ENCODE peak calls at places on chromosomes 3 and 15, in seven cellular contexts. One of them, this sample, is unnamed.

GRCh38 chr15:84621358-84621979 is 20.7 kb downstream of the ZSCAN2 start:
- DNase-seq in HepG2: no peak
- DNase-seq in IMR-90: no peak
- DNase-seq in K562: no peak
- DNase-seq in GM12878: no peak
- DNase-seq in HCT116: no peak
- DNase-seq in H1: no peak
- DNase-seq in this sample: no peak

GRCh38 chr3:96960661-96961330 is 146.4 kb downstream of the EPHA6 start:
- DNase-seq in H1: no peak
- DNase-seq in HCT116: no peak
- DNase-seq in K562: no peak
- DNase-seq in HepG2: no peak
- DNase-seq in GM12878: no peak
- DNase-seq in IMR-90: no peak
- DNase-seq in this sample: no peak

GRCh38 chr3:157355276-157355675 is 81.4 kb upstream of the PTX3 start:
- DNase-seq in IMR-90: no peak
- DNase-seq in HepG2: no peak
- DNase-seq in H1: no peak
- DNase-seq in K562: no peak
- DNase-seq in HCT116: no peak
- DNase-seq in GM12878: no peak
- DNase-seq in this sample: no peak

GRCh38 chr15:65824031-65824743 is 32.1 kb upstream of the DENND4A start:
- DNase-seq in HCT116: peak; percentile 58
- DNase-seq in GM12878: no peak
- DNase-seq in H1: peak; percentile 70
- DNase-seq in K562: peak; percentile 52
- DNase-seq in IMR-90: peak; percentile 70
- DNase-seq in HepG2: peak; percentile 81
- DNase-seq in this sample: peak; percentile 85

GRCh38 chr3:139710212-139710611 is 32.4 kb upstream of the NMNAT3 start:
- DNase-seq in HepG2: peak; percentile 59
- DNase-seq in GM12878: no peak
- DNase-seq in HCT116: no peak
- DNase-seq in H1: no peak
- DNase-seq in IMR-90: no peak
- DNase-seq in K562: no peak
- DNase-seq in this sample: no peak

GRCh38 chr15:43969802-43970375 is 143.1 kb downstream of the WDR76 start:
- DNase-seq in GM12878: no peak
- DNase-seq in H1: no peak
- DNase-seq in IMR-90: no peak
- DNase-seq in HepG2: no peak
- DNase-seq in K562: no peak
- DNase-seq in HCT116: no peak
- DNase-seq in this sample: no peak

GRCh38 chr3:126394179-126394976 is at the start of gene CFAP100:
- DNase-seq in K562: no peak
- DNase-seq in H1: peak; percentile 85
- DNase-seq in GM12878: no peak
- DNase-seq in IMR-90: peak; percentile 15
- DNase-seq in HepG2: no peak
- DNase-seq in HCT116: no peak
- DNase-seq in this sample: peak; percentile 13

GRCh38 chr3:10692039-10692438 is 124.0 kb upstream of the SLC6A11 start:
- DNase-seq in H1: no peak
- DNase-seq in HepG2: no peak
- DNase-seq in IMR-90: no peak
- DNase-seq in K562: no peak
- DNase-seq in GM12878: no peak
- DNase-seq in HCT116: no peak
- DNase-seq in this sample: no peak

GRCh38 chr3:39405687-39406367 is 693 bp upstream of the RPSA start:
- DNase-seq in IMR-90: no peak
- DNase-seq in H1: no peak
- DNase-seq in GM12878: no peak
- DNase-seq in HepG2: no peak
- DNase-seq in HCT116: no peak
- DNase-seq in K562: no peak
- DNase-seq in this sample: no peak

GRCh38 chr15:66359740-66360139 is 3.3 kb upstream of the TIPIN start:
- DNase-seq in HepG2: peak; percentile 70
- DNase-seq in H1: no peak
- DNase-seq in K562: no peak
- DNase-seq in IMR-90: no peak
- DNase-seq in HCT116: peak; percentile 43
- DNase-seq in GM12878: peak; percentile 24
- DNase-seq in this sample: no peak

GRCh38 chr3:150314248-150315027 is 93.7 kb upstream of the TSC22D2 start:
- DNase-seq in K562: no peak
- DNase-seq in HepG2: no peak
- DNase-seq in HCT116: no peak
- DNase-seq in GM12878: no peak
- DNase-seq in H1: no peak
- DNase-seq in IMR-90: no peak
- DNase-seq in this sample: peak; percentile 17

GRCh38 chr3:183809209-183809608 is 16.2 kb downstream of the MAP6D1 start:
- DNase-seq in HCT116: no peak
- DNase-seq in GM12878: no peak
- DNase-seq in HepG2: no peak
- DNase-seq in K562: no peak
- DNase-seq in IMR-90: no peak
- DNase-seq in H1: no peak
- DNase-seq in this sample: no peak

GRCh38 chr3:100893590-100893989 is 99.6 kb downstream of the ABI3BP start:
- DNase-seq in HepG2: peak; percentile 3
- DNase-seq in GM12878: no peak
- DNase-seq in H1: peak; percentile 53
- DNase-seq in K562: no peak
- DNase-seq in HCT116: no peak
- DNase-seq in IMR-90: peak; percentile 66
- DNase-seq in this sample: peak; percentile 74

GRCh38 chr3:195087321-195087720 is 183.6 kb downstream of the XXYLT1 start:
- DNase-seq in GM12878: no peak
- DNase-seq in HepG2: no peak
- DNase-seq in K562: no peak
- DNase-seq in HCT116: no peak
- DNase-seq in IMR-90: no peak
- DNase-seq in H1: no peak
- DNase-seq in this sample: no peak

GRCh38 chr3:49703443-49703927 is 14.1 kb downstream of the RNF123 start:
- DNase-seq in GM12878: no peak
- DNase-seq in H1: peak; percentile 76
- DNase-seq in K562: peak; percentile 60
- DNase-seq in IMR-90: peak; percentile 62
- DNase-seq in HepG2: peak; percentile 60
- DNase-seq in HCT116: peak; percentile 22
- DNase-seq in this sample: peak; percentile 59

GRCh38 chr15:74995779-74996765 is 709 bp downstream of the SCAMP5 start:
- DNase-seq in HepG2: peak; percentile 50
- DNase-seq in HCT116: no peak
- DNase-seq in H1: peak; percentile 71
- DNase-seq in IMR-90: no peak
- DNase-seq in GM12878: no peak
- DNase-seq in K562: no peak
- DNase-seq in this sample: no peak

GRCh38 chr15:23035964-23036566 is 3.3 kb downstream of the TUBGCP5 start:
- DNase-seq in H1: peak; percentile 86
- DNase-seq in K562: peak; percentile 68
- DNase-seq in IMR-90: peak; percentile 46
- DNase-seq in GM12878: no peak
- DNase-seq in HCT116: peak; percentile 54
- DNase-seq in HepG2: peak; percentile 62
- DNase-seq in this sample: peak; percentile 46

GRCh38 chr3:9915252-9916141 is 1.4 kb upstream of the IL17RC start:
- DNase-seq in IMR-90: peak; percentile 52
- DNase-seq in HCT116: no peak
- DNase-seq in H1: peak; percentile 81
- DNase-seq in GM12878: no peak
- DNase-seq in HepG2: peak; percentile 36
- DNase-seq in K562: no peak
- DNase-seq in this sample: peak; percentile 50

GRCh38 chr15:70339551-70340517 is 242.1 kb upstream of the TLE3 start:
- DNase-seq in HepG2: no peak
- DNase-seq in GM12878: no peak
- DNase-seq in HCT116: no peak
- DNase-seq in H1: peak; percentile 28
- DNase-seq in K562: no peak
- DNase-seq in IMR-90: peak; percentile 22
- DNase-seq in this sample: peak; percentile 27

GRCh38 chr15:88448991-88449461 is 18.2 kb downstream of the MRPL46 start:
- DNase-seq in H1: peak; percentile 19
- DNase-seq in HCT116: no peak
- DNase-seq in IMR-90: no peak
- DNase-seq in HepG2: no peak
- DNase-seq in K562: no peak
- DNase-seq in GM12878: no peak
- DNase-seq in this sample: no peak

GRCh38 chr15:26631894-26632293 is 141.0 kb downstream of the GABRB3 start:
- DNase-seq in K562: no peak
- DNase-seq in H1: no peak
- DNase-seq in HCT116: no peak
- DNase-seq in GM12878: no peak
- DNase-seq in HepG2: no peak
- DNase-seq in IMR-90: no peak
- DNase-seq in this sample: no peak

GRCh38 chr15:26628071-26628470 is 144.8 kb downstream of the GABRB3 start:
- DNase-seq in IMR-90: no peak
- DNase-seq in GM12878: no peak
- DNase-seq in H1: no peak
- DNase-seq in HCT116: no peak
- DNase-seq in K562: peak; percentile 15
- DNase-seq in HepG2: no peak
- DNase-seq in this sample: no peak

GRCh38 chr15:26630857-26631256 is 142.0 kb downstream of the GABRB3 start:
- DNase-seq in K562: no peak
- DNase-seq in HepG2: no peak
- DNase-seq in H1: no peak
- DNase-seq in IMR-90: no peak
- DNase-seq in HCT116: no peak
- DNase-seq in GM12878: no peak
- DNase-seq in this sample: no peak

GRCh38 chr15:26632500-26632899 is 140.4 kb downstream of the GABRB3 start:
- DNase-seq in IMR-90: no peak
- DNase-seq in H1: no peak
- DNase-seq in HCT116: no peak
- DNase-seq in HepG2: no peak
- DNase-seq in K562: no peak
- DNase-seq in GM12878: no peak
- DNase-seq in this sample: no peak

DNA sequence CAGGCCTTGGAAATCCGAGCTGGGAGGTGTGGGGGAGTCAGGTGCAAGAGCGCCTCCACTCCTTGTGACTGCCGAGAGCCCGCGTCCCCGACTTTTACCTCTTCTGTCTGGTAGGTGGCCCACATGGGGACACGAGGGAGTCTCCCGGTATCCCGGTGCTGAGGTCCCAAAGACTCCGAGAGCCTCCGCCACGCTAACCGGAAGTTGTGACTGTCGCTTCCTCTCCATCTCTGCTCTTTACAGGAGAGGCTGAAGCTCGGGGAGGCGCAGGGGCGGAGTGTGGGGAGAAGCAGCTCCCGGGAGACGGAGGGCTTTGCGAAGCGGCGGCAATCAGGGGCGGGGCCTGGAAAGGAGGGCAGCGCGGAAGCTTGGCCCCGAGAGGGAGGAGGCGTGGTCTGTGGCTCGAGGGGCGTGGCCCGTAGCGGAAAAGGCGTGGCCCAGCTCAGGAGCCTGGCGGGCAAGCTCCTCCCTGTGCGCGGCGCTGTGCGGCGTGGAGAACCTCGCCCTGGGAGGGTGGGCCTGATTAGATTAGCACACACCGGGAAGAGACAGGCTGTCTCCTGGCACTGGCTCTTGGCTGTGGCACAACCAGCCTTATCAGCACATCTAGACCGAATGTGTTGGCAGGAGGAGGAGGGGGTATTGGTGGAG is 143.9 kb downstream of the GABRB3 start:
- DNase-seq in IMR-90: peak; percentile 2
- DNase-seq in GM12878: no peak
- DNase-seq in K562: peak; percentile 86
- DNase-seq in HepG2: no peak
- DNase-seq in HCT116: no peak
- DNase-seq in H1: peak; percentile 86
- DNase-seq in this sample: peak; percentile 1
- TF ChIP-seq POLR2A in IMR-90: no peak
- TF ChIP-seq POLR2A in GM12878: no peak
- TF ChIP-seq POLR2A in K562: peak; percentile 42
- TF ChIP-seq POLR2A in HepG2: no peak
- TF ChIP-seq POLR2A in HCT116: no peak
- TF ChIP-seq POLR2A in H1: no peak
- TF ChIP-seq POLR2A in this sample: no peak

GRCh38 chr15:73630030-73630429 is 3.2 kb downstream of the NPTN start:
- DNase-seq in HepG2: peak; percentile 43
- DNase-seq in IMR-90: no peak
- DNase-seq in HCT116: no peak
- DNase-seq in H1: no peak
- DNase-seq in K562: no peak
- DNase-seq in GM12878: no peak
- DNase-seq in this sample: no peak
- H4K20me1 ChIP-seq in HepG2: peaks cover 39% of the 10 kb centered on the region
- H4K20me1 ChIP-seq in IMR-90: peaks cover 70% of the 10 kb centered on the region
- H4K20me1 ChIP-seq in HCT116: peaks cover 16% of the 10 kb centered on the region
- H4K20me1 ChIP-seq in H1: peaks cover 7% of the 10 kb centered on the region
- H4K20me1 ChIP-seq in K562: peaks cover 8% of the 10 kb centered on the region
- H4K20me1 ChIP-seq in GM12878: no peaks in the 10 kb centered on the region
- H4K20me1 ChIP-seq in this sample: peaks cover 22% of the 10 kb centered on the region

DNA sequence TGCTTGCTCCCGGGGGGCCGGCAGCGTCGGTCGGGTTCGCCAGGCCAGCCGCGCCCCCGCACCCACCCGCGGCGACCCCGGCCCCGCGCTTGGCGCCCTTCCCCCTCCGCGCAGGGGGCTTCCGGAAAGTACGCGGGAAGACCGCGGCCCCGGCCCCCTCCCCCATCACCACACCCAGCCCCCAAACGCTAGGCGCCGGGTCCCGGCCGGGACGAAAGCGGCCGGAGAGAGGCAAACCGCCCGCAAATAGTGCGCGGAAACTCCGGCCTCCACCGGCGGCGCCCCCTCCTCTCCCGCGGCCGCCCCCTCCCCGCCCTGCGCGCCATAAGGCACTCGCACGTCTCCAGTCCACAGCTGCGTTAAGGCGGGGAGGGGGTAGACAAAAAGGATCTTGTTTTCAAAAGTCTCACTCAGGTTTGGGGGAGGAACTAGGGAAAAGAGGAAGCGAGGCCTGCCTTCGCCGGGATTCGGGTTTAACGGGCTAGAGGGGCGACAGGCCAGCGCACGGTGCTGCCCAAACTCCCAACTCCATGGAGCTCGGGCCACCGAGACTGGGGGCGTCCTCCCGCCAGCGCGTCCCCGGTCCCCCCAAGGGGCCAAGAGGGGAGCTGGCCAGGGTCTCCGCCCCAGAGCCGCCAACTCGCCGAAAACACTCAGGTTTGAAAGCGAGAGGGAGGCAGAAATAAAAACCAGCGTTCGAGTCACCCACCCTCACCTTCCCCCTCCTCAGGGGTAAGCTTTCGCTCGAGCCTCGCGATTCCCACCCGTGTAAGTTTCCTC is 1.8 kb downstream of the ANP32A start:
- DNase-seq in GM12878: no peak
- DNase-seq in HCT116: no peak
- DNase-seq in IMR-90: no peak
- DNase-seq in H1: peak; percentile 70
- DNase-seq in HepG2: peak; percentile 24
- DNase-seq in K562: peak; percentile 61
- DNase-seq in this sample: peak; percentile 53
- TF ChIP-seq POLR2A in GM12878: peak; percentile 79
- TF ChIP-seq POLR2A in HCT116: no peak
- TF ChIP-seq POLR2A in IMR-90: no peak
- TF ChIP-seq POLR2A in H1: no peak
- TF ChIP-seq POLR2A in HepG2: no peak
- TF ChIP-seq POLR2A in K562: peak; percentile 23
- TF ChIP-seq POLR2A in this sample: no peak

GRCh38 chr15:63519548-63520178 is 15.3 kb downstream of the USP3 start:
- DNase-seq in H1: no peak
- DNase-seq in IMR-90: no peak
- DNase-seq in HepG2: no peak
- DNase-seq in HCT116: no peak
- DNase-seq in GM12878: no peak
- DNase-seq in K562: no peak
- DNase-seq in this sample: no peak
- H4K20me1 ChIP-seq in H1: peaks cover 11% of the 10 kb centered on the region
- H4K20me1 ChIP-seq in IMR-90: peaks cover 56% of the 10 kb centered on the region
- H4K20me1 ChIP-seq in HepG2: peaks cover 47% of the 10 kb centered on the region
- H4K20me1 ChIP-seq in HCT116: peaks cover 64% of the 10 kb centered on the region
- H4K20me1 ChIP-seq in GM12878: no peaks in the 10 kb centered on the region
- H4K20me1 ChIP-seq in K562: peaks cover 16% of the 10 kb centered on the region
- H4K20me1 ChIP-seq in this sample: peaks cover 11% of the 10 kb centered on the region